ENCODE peak calls at places on chromosomes 3 and 15, in eight cellular contexts. One of them, this sample, is unnamed.
A peak's percentile ranks its signal among the peaks of the same experiment; 100 is the strongest.

GRCh38 chr3:113696658-113697191 is 283 bp upstream of the USF3 start:
- DNase-seq in activated naive CD8-positive, alpha-beta T cell treated with anti-CD3 and anti-CD28 coated beads for 36 hours: peak; percentile 99
- DNase-seq in tibial artery: peak; percentile 100
- DNase-seq in stimulated activated CD4-positive, alpha-beta T cell treated with anti-CD3 and anti-CD28 coated beads, Interleukin-4, amount 100 ng/mL, for 1 hour: peak; percentile 97
- DNase-seq in HFFc6: peak; percentile 99
- DNase-seq in activated CD4-positive, alpha-beta T cell treated with anti-CD3 and anti-CD28 coated beads for 1 hour: peak; percentile 98
- DNase-seq in foreskin fibroblast: peak; percentile 100
- DNase-seq in NCI-H1092: peak; percentile 99
- DNase-seq in this sample: peak; percentile 98

GRCh38 chr3:13891492-13892073 is 11.7 kb upstream of the WNT7A start:
- DNase-seq in activated naive CD8-positive, alpha-beta T cell treated with anti-CD3 and anti-CD28 coated beads for 36 hours: no peak
- DNase-seq in tibial artery: peak; percentile 10
- DNase-seq in stimulated activated CD4-positive, alpha-beta T cell treated with anti-CD3 and anti-CD28 coated beads, Interleukin-4, amount 100 ng/mL, for 1 hour: no peak
- DNase-seq in HFFc6: no peak
- DNase-seq in activated CD4-positive, alpha-beta T cell treated with anti-CD3 and anti-CD28 coated beads for 1 hour: no peak
- DNase-seq in foreskin fibroblast: peak; percentile 35
- DNase-seq in NCI-H1092: no peak
- DNase-seq in this sample: no peak

GRCh38 chr3:135865554-135865953 is 100.0 kb upstream of the PPP2R3A start:
- DNase-seq in activated naive CD8-positive, alpha-beta T cell treated with anti-CD3 and anti-CD28 coated beads for 36 hours: no peak
- DNase-seq in tibial artery: no peak
- DNase-seq in stimulated activated CD4-positive, alpha-beta T cell treated with anti-CD3 and anti-CD28 coated beads, Interleukin-4, amount 100 ng/mL, for 1 hour: no peak
- DNase-seq in HFFc6: no peak
- DNase-seq in activated CD4-positive, alpha-beta T cell treated with anti-CD3 and anti-CD28 coated beads for 1 hour: no peak
- DNase-seq in foreskin fibroblast: no peak
- DNase-seq in NCI-H1092: no peak
- DNase-seq in this sample: no peak

GRCh38 chr3:2090512-2090911 is 8.2 kb upstream of the CNTN4 start:
- DNase-seq in activated naive CD8-positive, alpha-beta T cell treated with anti-CD3 and anti-CD28 coated beads for 36 hours: no peak
- DNase-seq in tibial artery: no peak
- DNase-seq in stimulated activated CD4-positive, alpha-beta T cell treated with anti-CD3 and anti-CD28 coated beads, Interleukin-4, amount 100 ng/mL, for 1 hour: no peak
- DNase-seq in HFFc6: no peak
- DNase-seq in activated CD4-positive, alpha-beta T cell treated with anti-CD3 and anti-CD28 coated beads for 1 hour: no peak
- DNase-seq in foreskin fibroblast: no peak
- DNase-seq in NCI-H1092: no peak
- DNase-seq in this sample: no peak

GRCh38 chr3:190481779-190482178 is 32.1 kb upstream of the TMEM207 start:
- DNase-seq in activated naive CD8-positive, alpha-beta T cell treated with anti-CD3 and anti-CD28 coated beads for 36 hours: no peak
- DNase-seq in tibial artery: no peak
- DNase-seq in stimulated activated CD4-positive, alpha-beta T cell treated with anti-CD3 and anti-CD28 coated beads, Interleukin-4, amount 100 ng/mL, for 1 hour: no peak
- DNase-seq in HFFc6: no peak
- DNase-seq in activated CD4-positive, alpha-beta T cell treated with anti-CD3 and anti-CD28 coated beads for 1 hour: no peak
- DNase-seq in foreskin fibroblast: no peak
- DNase-seq in NCI-H1092: no peak
- DNase-seq in this sample: no peak

GRCh38 chr3:64859625-64860590 is 172.1 kb upstream of the ADAMTS9 start:
- DNase-seq in activated naive CD8-positive, alpha-beta T cell treated with anti-CD3 and anti-CD28 coated beads for 36 hours: no peak
- DNase-seq in tibial artery: no peak
- DNase-seq in stimulated activated CD4-positive, alpha-beta T cell treated with anti-CD3 and anti-CD28 coated beads, Interleukin-4, amount 100 ng/mL, for 1 hour: no peak
- DNase-seq in HFFc6: no peak
- DNase-seq in activated CD4-positive, alpha-beta T cell treated with anti-CD3 and anti-CD28 coated beads for 1 hour: no peak
- DNase-seq in foreskin fibroblast: peak; percentile 42
- DNase-seq in NCI-H1092: no peak
- DNase-seq in this sample: no peak

GRCh38 chr3:101249512-101249911 is 70.9 kb downstream of the IMPG2 start:
- DNase-seq in activated naive CD8-positive, alpha-beta T cell treated with anti-CD3 and anti-CD28 coated beads for 36 hours: no peak
- DNase-seq in tibial artery: no peak
- DNase-seq in stimulated activated CD4-positive, alpha-beta T cell treated with anti-CD3 and anti-CD28 coated beads, Interleukin-4, amount 100 ng/mL, for 1 hour: no peak
- DNase-seq in HFFc6: no peak
- DNase-seq in activated CD4-positive, alpha-beta T cell treated with anti-CD3 and anti-CD28 coated beads for 1 hour: no peak
- DNase-seq in foreskin fibroblast: no peak
- DNase-seq in NCI-H1092: no peak
- DNase-seq in this sample: no peak

GRCh38 chr3:51622868-51623267 is 48.2 kb upstream of the TEX264 start:
- DNase-seq in activated naive CD8-positive, alpha-beta T cell treated with anti-CD3 and anti-CD28 coated beads for 36 hours: no peak
- DNase-seq in tibial artery: no peak
- DNase-seq in stimulated activated CD4-positive, alpha-beta T cell treated with anti-CD3 and anti-CD28 coated beads, Interleukin-4, amount 100 ng/mL, for 1 hour: no peak
- DNase-seq in HFFc6: no peak
- DNase-seq in activated CD4-positive, alpha-beta T cell treated with anti-CD3 and anti-CD28 coated beads for 1 hour: no peak
- DNase-seq in foreskin fibroblast: peak; percentile 94
- DNase-seq in NCI-H1092: peak; percentile 51
- DNase-seq in this sample: peak; percentile 72

GRCh38 chr3:190455843-190456242 is 6.1 kb upstream of the TMEM207 start:
- DNase-seq in activated naive CD8-positive, alpha-beta T cell treated with anti-CD3 and anti-CD28 coated beads for 36 hours: no peak
- DNase-seq in tibial artery: no peak
- DNase-seq in stimulated activated CD4-positive, alpha-beta T cell treated with anti-CD3 and anti-CD28 coated beads, Interleukin-4, amount 100 ng/mL, for 1 hour: no peak
- DNase-seq in HFFc6: no peak
- DNase-seq in activated CD4-positive, alpha-beta T cell treated with anti-CD3 and anti-CD28 coated beads for 1 hour: no peak
- DNase-seq in foreskin fibroblast: no peak
- DNase-seq in NCI-H1092: no peak
- DNase-seq in this sample: no peak

GRCh38 chr3:123333401-123333800 is 115.5 kb downstream of the ADCY5 start:
- DNase-seq in activated naive CD8-positive, alpha-beta T cell treated with anti-CD3 and anti-CD28 coated beads for 36 hours: no peak
- DNase-seq in tibial artery: peak; percentile 12
- DNase-seq in stimulated activated CD4-positive, alpha-beta T cell treated with anti-CD3 and anti-CD28 coated beads, Interleukin-4, amount 100 ng/mL, for 1 hour: no peak
- DNase-seq in HFFc6: no peak
- DNase-seq in activated CD4-positive, alpha-beta T cell treated with anti-CD3 and anti-CD28 coated beads for 1 hour: no peak
- DNase-seq in foreskin fibroblast: no peak
- DNase-seq in NCI-H1092: no peak
- DNase-seq in this sample: no peak

GRCh38 chr3:150237490-150237889 is 170.6 kb upstream of the TSC22D2 start:
- DNase-seq in activated naive CD8-positive, alpha-beta T cell treated with anti-CD3 and anti-CD28 coated beads for 36 hours: no peak
- DNase-seq in tibial artery: no peak
- DNase-seq in stimulated activated CD4-positive, alpha-beta T cell treated with anti-CD3 and anti-CD28 coated beads, Interleukin-4, amount 100 ng/mL, for 1 hour: no peak
- DNase-seq in HFFc6: peak; percentile 68
- DNase-seq in activated CD4-positive, alpha-beta T cell treated with anti-CD3 and anti-CD28 coated beads for 1 hour: no peak
- DNase-seq in foreskin fibroblast: peak; percentile 49
- DNase-seq in NCI-H1092: peak; percentile 33
- DNase-seq in this sample: no peak

GRCh38 chr3:138296639-138297038 is 33.0 kb downstream of the NME9 start:
- DNase-seq in activated naive CD8-positive, alpha-beta T cell treated with anti-CD3 and anti-CD28 coated beads for 36 hours: peak; percentile 35
- DNase-seq in tibial artery: no peak
- DNase-seq in stimulated activated CD4-positive, alpha-beta T cell treated with anti-CD3 and anti-CD28 coated beads, Interleukin-4, amount 100 ng/mL, for 1 hour: no peak
- DNase-seq in HFFc6: no peak
- DNase-seq in activated CD4-positive, alpha-beta T cell treated with anti-CD3 and anti-CD28 coated beads for 1 hour: no peak
- DNase-seq in foreskin fibroblast: no peak
- DNase-seq in NCI-H1092: no peak
- DNase-seq in this sample: no peak

GRCh38 chr15:66085128-66085527 is 168.4 kb downstream of the MEGF11 start:
- DNase-seq in activated naive CD8-positive, alpha-beta T cell treated with anti-CD3 and anti-CD28 coated beads for 36 hours: peak; percentile 11
- DNase-seq in tibial artery: no peak
- DNase-seq in stimulated activated CD4-positive, alpha-beta T cell treated with anti-CD3 and anti-CD28 coated beads, Interleukin-4, amount 100 ng/mL, for 1 hour: no peak
- DNase-seq in HFFc6: no peak
- DNase-seq in activated CD4-positive, alpha-beta T cell treated with anti-CD3 and anti-CD28 coated beads for 1 hour: no peak
- DNase-seq in foreskin fibroblast: no peak
- DNase-seq in NCI-H1092: no peak
- DNase-seq in this sample: no peak

GRCh38 chr3:31634485-31634884 is 101.8 kb downstream of the STT3B start:
- DNase-seq in activated naive CD8-positive, alpha-beta T cell treated with anti-CD3 and anti-CD28 coated beads for 36 hours: no peak
- DNase-seq in tibial artery: no peak
- DNase-seq in stimulated activated CD4-positive, alpha-beta T cell treated with anti-CD3 and anti-CD28 coated beads, Interleukin-4, amount 100 ng/mL, for 1 hour: no peak
- DNase-seq in HFFc6: peak; percentile 95
- DNase-seq in activated CD4-positive, alpha-beta T cell treated with anti-CD3 and anti-CD28 coated beads for 1 hour: no peak
- DNase-seq in foreskin fibroblast: peak; percentile 96
- DNase-seq in NCI-H1092: no peak
- DNase-seq in this sample: peak; percentile 83

GRCh38 chr3:52317601-52318000 is 1.5 kb downstream of the DNAH1 start:
- DNase-seq in activated naive CD8-positive, alpha-beta T cell treated with anti-CD3 and anti-CD28 coated beads for 36 hours: peak; percentile 77
- DNase-seq in tibial artery: no peak
- DNase-seq in stimulated activated CD4-positive, alpha-beta T cell treated with anti-CD3 and anti-CD28 coated beads, Interleukin-4, amount 100 ng/mL, for 1 hour: peak; percentile 73
- DNase-seq in HFFc6: no peak
- DNase-seq in activated CD4-positive, alpha-beta T cell treated with anti-CD3 and anti-CD28 coated beads for 1 hour: peak; percentile 61
- DNase-seq in foreskin fibroblast: peak; percentile 75
- DNase-seq in NCI-H1092: no peak
- DNase-seq in this sample: no peak

This sample was measured in GM04504.